ENCODE peak calls at places on chromosomes 2 and 18, in nine cellular contexts. I is stimulated activated CD8-positive, alpha-beta memory T cell treated with anti-CD3 and anti-CD28 coated beads, Interleukin-15, amount 100 ng/mL, for 1 hour; B is cardiac fibroblast; T is activated CD4-positive, alpha-beta T cell treated with anti-CD3 and anti-CD28 coated beads, Interleukin-2, amount 10 ng/mL, durations not matched to agents 24 days and 14 days; J is brain microvascular endothelial cell; A is activated CD8-positive, alpha-beta memory T cell treated with anti-CD3 and anti-CD28 coated beads for 24 hours; W is RCC 7860; U is H54; Y is coronary artery. Z is an unnamed sample.

GRCh38 chr2:121362776-121363175 is 77.8 kb upstream of the TFCP2L1 start:
- DNase-seq in I (no peak), B (no peak), T (no peak), J (no peak), A (no peak), W (no peak), U (no peak), Y (no peak), Z (no peak)

GRCh38 chr2:207226243-207226642 is 60.5 kb upstream of the KLF7 start:
- DNase-seq in I (no peak), B (peak; percentile 39), T (no peak), J (no peak), A (no peak), W (no peak), U (no peak), Y (no peak), Z (no peak)

GRCh38 chr2:19474128-19474527 is 115.7 kb upstream of the OSR1 start:
- DNase-seq in I (no peak), B (peak; percentile 7), T (peak; percentile 90), J (no peak), A (no peak), W (peak; percentile 24), U (no peak), Y (no peak), Z (no peak)

GRCh38 chr2:219515874-219516629 is 1.8 kb downstream of the ASIC4 start:
- DNase-seq in I (no peak), B (no peak), T (no peak), J (no peak), A (no peak), W (no peak), U (no peak), Y (no peak), Z (peak; percentile 12)

GRCh38 chr2:10256031-10256524 is 46.6 kb upstream of the HPCAL1 start:
- DNase-seq in I (no peak), B (no peak), T (no peak), J (no peak), A (no peak), W (no peak), U (no peak), Y (no peak), Z (no peak)

GRCh38 chr2:118310878-118311442 is 222.7 kb downstream of the INSIG2 start:
- DNase-seq in I (no peak), B (no peak), T (no peak), J (no peak), A (no peak), W (no peak), U (no peak), Y (no peak), Z (no peak)

GRCh38 chr2:172701250-172701649 is 34.4 kb upstream of the RAPGEF4 start:
- DNase-seq in I (no peak), B (peak; percentile 89), T (no peak), J (peak; percentile 65), A (no peak), W (peak; percentile 43), U (peak; percentile 34), Y (no peak), Z (no peak)

GRCh38 chr18:30376515-30376914 is 666.0 kb downstream of the DSC3 start:
- DNase-seq in I (no peak), B (no peak), T (no peak), J (no peak), A (no peak), W (no peak), U (no peak), Y (no peak), Z (no peak)

GRCh38 chr2:9462313-9462712 is 12.0 kb upstream of the IAH1 start:
- DNase-seq in I (no peak), B (no peak), T (no peak), J (no peak), A (no peak), W (no peak), U (no peak), Y (no peak), Z (peak; percentile 86)

GRCh38 chr2:173373286-173373685 is 18.6 kb downstream of the CDCA7 start:
- DNase-seq in I (no peak), B (no peak), T (no peak), J (no peak), A (no peak), W (no peak), U (no peak), Y (no peak), Z (no peak)

GRCh38 chr2:25894135-25894830 is 16.0 kb upstream of the ASXL2 start:
- DNase-seq in I (no peak), B (peak; percentile 63), T (no peak), J (peak; percentile 39), A (no peak), W (no peak), U (no peak), Y (no peak), Z (peak; percentile 85)

GRCh38 chr2:111946294-111947114 is 48.1 kb downstream of the MERTK start:
- DNase-seq in I (no peak), B (peak; percentile 92), T (no peak), J (peak; percentile 35), A (no peak), W (peak; percentile 14), U (peak; percentile 21), Y (no peak), Z (peak; percentile 56)

GRCh38 chr2:68925298-68925885 is 27.3 kb downstream of the GKN2 start:
- DNase-seq in I (peak; percentile 35), B (peak; percentile 75), T (peak; percentile 90), J (peak; percentile 32), A (peak; percentile 67), W (peak; percentile 26), U (peak; percentile 34), Y (no peak), Z (peak; percentile 41)

GRCh38 chr18:9516437-9517064 is 41.2 kb downstream of the RALBP1 start:
- DNase-seq in I (no peak), B (peak; percentile 71), T (peak; percentile 73), J (no peak), A (no peak), W (peak; percentile 49), U (no peak), Y (no peak), Z (peak; percentile 78)

GRCh38 chr2:32865399-32866068 is 81.2 kb upstream of the LTBP1 start:
- DNase-seq in I (no peak), B (peak; percentile 94), T (no peak), J (peak; percentile 92), A (no peak), W (peak; percentile 66), U (peak; percentile 64), Y (no peak), Z (no peak)

GRCh38 chr2:236402016-236402784 is 138.0 kb upstream of the ASB18 start:
- DNase-seq in I (no peak), B (no peak), T (no peak), J (no peak), A (no peak), W (no peak), U (no peak), Y (peak; percentile 33), Z (peak; percentile 32)

GRCh38 chr2:191041418-191042161 is 27.6 kb upstream of the STAT1 start:
- DNase-seq in I (no peak), B (peak; percentile 54), T (peak; percentile 66), J (peak; percentile 24), A (no peak), W (peak; percentile 76), U (peak; percentile 59), Y (no peak), Z (no peak)

GRCh38 chr2:47070920-47071824 is 83.9 kb downstream of the STPG4 start:
- DNase-seq in I (no peak), B (peak; percentile 94), T (peak; percentile 75), J (peak; percentile 92), A (peak; percentile 74), W (peak; percentile 95), U (peak; percentile 57), Y (peak; percentile 91), Z (no peak)

GRCh38 chr2:74011246-74011645 is 26.5 kb downstream of the TET3 start:
- DNase-seq in I (no peak), B (no peak), T (no peak), J (no peak), A (peak; percentile 42), W (no peak), U (no peak), Y (no peak), Z (no peak)

GRCh38 chr2:19837235-19837766 is 64.5 kb downstream of the TTC32 start:
- DNase-seq in I (no peak), B (no peak), T (no peak), J (no peak), A (no peak), W (no peak), U (no peak), Y (peak; percentile 43), Z (peak; percentile 49)

GRCh38 chr2:215435261-215435808 is 533 bp downstream of the FN1 start:
- DNase-seq in I (no peak), B (no peak), T (peak; percentile 63), J (no peak), A (peak; percentile 57), W (peak; percentile 17), U (no peak), Y (no peak), Z (peak; percentile 8)

GRCh38 chr2:98861601-98862000 is 74.4 kb downstream of the CRACDL start:
- DNase-seq in I (no peak), B (no peak), T (peak; percentile 31), J (no peak), A (no peak), W (no peak), U (no peak), Y (no peak), Z (no peak)

GRCh38 chr2:241219856-241220356 is 31.4 kb downstream of the ANO7 start:
- DNase-seq in I (no peak), B (no peak), T (no peak), J (no peak), A (no peak), W (no peak), U (no peak), Y (no peak), Z (no peak)

GRCh38 chr2:176009445-176009844 is 7.4 kb upstream of the LNPK start:
- DNase-seq in I (no peak), B (no peak), T (no peak), J (no peak), A (no peak), W (no peak), U (no peak), Y (no peak), Z (no peak)

GRCh38 chr2:239262484-239263230 is 138.2 kb downstream of the HDAC4 start:
- DNase-seq in I (no peak), B (no peak), T (no peak), J (no peak), A (no peak), W (no peak), U (no peak), Y (peak; percentile 67), Z (no peak)

GRCh38 chr2:152466041-152466440 is 131.1 kb downstream of the FMNL2 start:
- DNase-seq in I (no peak), B (peak; percentile 50), T (no peak), J (no peak), A (no peak), W (peak; percentile 72), U (no peak), Y (no peak), Z (no peak)